ENCODE peak calls at places on chromosomes 6 and 20, in six cellular contexts. W is IMR-90, I is neuronal stem cell, S is H9, R is mesendoderm, X is H1. G is an unnamed sample.

GRCh38 chr6:149925253-149925973 is 2.5 kb upstream of the RAET1G start:
- DNase-seq in W (no peak), I (no peak), S (no peak), R (no peak), X (peak), G (peak)

GRCh38 chr20:59055302-59055701 is 12.7 kb upstream of the PRELID3B start:
- DNase-seq in W (peak), I (no peak), S (no peak), R (no peak), X (no peak), G (no peak)

GRCh38 chr20:17541996-17542395 is 10.8 kb upstream of the BFSP1 start:
- DNase-seq in W (peak), I (no peak), S (no peak), R (peak), X (no peak), G (peak)

GRCh38 chr6:126631343-126631742 is 291.4 kb downstream of the CENPW start:
- DNase-seq in W (no peak), I (no peak), S (no peak), R (no peak), X (no peak), G (no peak)

GRCh38 chr6:6588064-6588923 is at the start of gene LY86:
- DNase-seq in W (no peak), I (no peak), S (no peak), R (no peak), X (no peak), G (no peak)

GRCh38 chr20:2559641-2560040 is 23.3 kb downstream of the TMC2 start:
- DNase-seq in W (no peak), I (no peak), S (no peak), R (no peak), X (no peak), G (no peak)

GRCh38 chr6:46964716-46965519 is 43.2 kb upstream of the ADGRF5 start:
- DNase-seq in W (no peak), I (no peak), S (no peak), R (no peak), X (no peak), G (no peak)

GRCh38 chr6:71533939-71534379 is 245.3 kb downstream of the OGFRL1 start:
- DNase-seq in W (peak), I (no peak), S (no peak), R (no peak), X (no peak), G (peak)

GRCh38 chr6:100657678-100658330 is 193.1 kb upstream of the SIM1 start:
- DNase-seq in W (peak), I (no peak), S (no peak), R (no peak), X (no peak), G (peak)

GRCh38 chr6:145139451-145139850 is 595.9 kb downstream of the EPM2A start:
- DNase-seq in W (peak), I (peak), S (no peak), R (no peak), X (no peak), G (no peak)

GRCh38 chr6:151239603-151240035 is at the start of gene AKAP12:
- DNase-seq in W (peak), I (no peak), S (peak), R (peak), X (peak), G (no peak)

GRCh38 chr6:148317739-148318138 is 24.9 kb upstream of the SASH1 start:
- DNase-seq in W (no peak), I (no peak), S (no peak), R (no peak), X (no peak), G (peak)

GRCh38 chr6:105978113-105978512 is 108.0 kb upstream of the PRDM1 start:
- DNase-seq in W (peak), I (no peak), S (no peak), R (no peak), X (no peak), G (no peak)

GRCh38 chr6:119129968-119130484 is 51.6 kb upstream of the FAM184A start:
- DNase-seq in W (peak), I (no peak), S (no peak), R (no peak), X (no peak), G (peak)

GRCh38 chr6:149963212-149963461 is 606 bp upstream of the ULBP1 start:
- DNase-seq in W (peak), I (no peak), S (peak), R (peak), X (peak), G (peak)

GRCh38 chr20:61577065-61577464 is 325.0 kb downstream of the CDH4 start:
- DNase-seq in W (no peak), I (no peak), S (no peak), R (no peak), X (no peak), G (no peak)

GRCh38 chr6:24489881-24490280 is 503 bp upstream of the GPLD1 start:
- DNase-seq in W (peak), I (no peak), S (no peak), R (no peak), X (no peak), G (no peak)

GRCh38 chr20:46122071-46122470 is 4.0 kb downstream of the CD40 start:
- DNase-seq in W (peak), I (no peak), S (no peak), R (no peak), X (no peak), G (peak)

GRCh38 chr6:56091159-56091869 is 156.1 kb downstream of the COL21A1 start:
- DNase-seq in W (peak), I (no peak), S (no peak), R (no peak), X (no peak), G (no peak)

GRCh38 chr6:120354452-120355098 is 979.7 kb downstream of the TBC1D32 start:
- DNase-seq in W (no peak), I (no peak), S (no peak), R (peak), X (no peak), G (peak)

GRCh38 chr6:152630832-152631231 is 6.3 kb downstream of the SYNE1 start:
- DNase-seq in W (no peak), I (no peak), S (no peak), R (no peak), X (no peak), G (no peak)

GRCh38 chr6:152635949-152636674 is 1.1 kb downstream of the SYNE1 start:
- DNase-seq in W (peak), I (peak), S (peak), R (peak), X (peak), G (no peak)

GRCh38 chr6:152631376-152631775 is 5.8 kb downstream of the SYNE1 start:
- DNase-seq in W (no peak), I (no peak), S (no peak), R (no peak), X (no peak), G (no peak)

GRCh38 chr6:152634773-152635172 is 2.4 kb downstream of the SYNE1 start:
- DNase-seq in W (no peak), I (no peak), S (no peak), R (no peak), X (no peak), G (no peak)

GRCh38 chr6:152632383-152632782 is 4.8 kb downstream of the SYNE1 start:
- DNase-seq in W (no peak), I (no peak), S (no peak), R (no peak), X (no peak), G (no peak)
- H3K9ac ChIP-seq in W (no peak), I (no peak), S (no peak), R (no peak), X (no peak), G (no peak)

GRCh38 chr6:82246802-82247633 is 526 bp downstream of the IBTK start:
- DNase-seq in W (peak), I (peak), S (peak), R (peak), X (no peak), G (peak)
- H2BK120ac ChIP-seq in W (peak), I (no peak), S (peak), R (no peak), X (no peak), G (peak)

DNA sequence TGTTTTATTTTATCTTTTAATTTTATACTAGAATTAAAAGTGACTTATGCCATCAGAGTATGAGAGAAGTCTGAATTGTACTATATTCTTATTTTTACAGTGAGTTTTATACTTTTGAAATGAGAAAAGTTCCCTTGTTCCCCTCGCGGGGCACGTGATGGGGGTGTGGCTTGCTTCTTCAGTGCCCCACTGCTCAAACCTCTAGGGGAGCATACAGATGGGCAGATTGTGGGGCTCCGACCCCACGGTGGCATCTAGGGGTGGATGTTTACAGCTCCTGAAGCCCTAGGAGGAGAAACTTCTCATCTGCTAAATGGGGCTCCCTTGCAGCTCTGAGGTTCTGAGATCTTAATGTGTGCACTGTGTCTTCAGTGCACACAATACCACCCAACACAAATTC is 11.9 kb upstream of the MAS1L start:
- DNase-seq in W (no peak), I (no peak), S (no peak), R (no peak), X (peak), G (no peak)
- H3K23ac ChIP-seq in W (no peak), I (no peak), S (no peak), R (no peak), X (no peak), G (no peak)

DNA sequence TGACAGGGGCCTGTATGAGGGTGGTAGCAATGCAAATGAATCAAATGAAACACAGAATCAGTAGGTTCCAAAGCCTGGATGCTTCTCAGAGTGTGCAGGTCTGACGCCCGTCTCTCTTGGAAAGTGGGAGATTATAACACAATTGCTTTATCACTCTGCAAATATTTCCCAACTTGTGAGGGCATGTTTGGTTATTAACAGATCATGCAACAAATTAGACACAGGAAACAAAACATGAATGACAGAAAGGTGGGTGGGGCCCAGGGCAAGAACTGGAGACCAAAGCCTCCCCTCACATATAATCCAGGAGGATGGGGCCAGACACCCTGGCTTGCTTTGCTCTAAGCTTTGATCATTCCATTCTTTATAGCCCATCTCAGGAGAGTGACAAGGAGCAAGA is 108.6 kb upstream of the MRPS10 start:
- DNase-seq in W (no peak), I (no peak), S (no peak), R (no peak), X (no peak), G (no peak)
- H3K9ac ChIP-seq in W (no peak), I (no peak), S (no peak), R (no peak), X (no peak), G (no peak)

DNA sequence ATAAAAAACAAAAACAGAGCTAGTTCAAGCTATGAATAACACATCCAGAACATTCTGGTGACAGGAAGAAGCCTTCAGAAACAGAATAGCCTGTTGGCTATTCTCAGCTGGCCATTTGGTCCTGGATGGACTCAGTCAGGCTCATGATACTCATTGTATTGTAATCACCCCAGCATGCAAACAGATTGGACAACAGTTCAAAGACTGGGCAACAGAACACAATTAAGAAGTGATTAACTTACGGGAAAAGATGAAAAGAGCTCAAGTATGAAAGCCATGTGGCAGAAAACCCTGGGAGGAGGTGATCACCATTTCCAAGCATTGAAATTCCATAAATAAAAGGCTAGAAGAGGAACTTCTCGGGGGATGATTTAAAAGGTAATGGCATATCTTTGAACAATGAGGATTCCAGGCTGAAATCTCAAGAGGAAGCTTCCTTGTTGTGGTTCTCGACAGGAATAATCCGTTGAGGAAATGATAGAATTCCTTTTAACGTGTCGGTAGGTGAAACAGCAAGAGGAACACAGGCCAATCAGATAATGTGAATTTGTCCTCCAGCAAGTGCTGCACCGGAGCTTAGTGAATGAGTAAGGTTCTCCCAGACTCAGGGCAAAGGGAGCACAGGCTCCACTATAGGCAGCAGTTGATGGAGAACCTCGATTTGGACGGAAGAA is 172.4 kb downstream of the BCAS1 start:
- DNase-seq in W (no peak), I (no peak), S (no peak), R (peak), X (no peak), G (no peak)
- H2BK120ac ChIP-seq in W (peak), I (no peak), S (no peak), R (no peak), X (peak), G (no peak)

GRCh38 chr20:64256282-64256947 is 867 bp downstream of the PCMTD2 start:
- DNase-seq in W (peak), I (no peak), S (no peak), R (no peak), X (no peak), G (no peak)

GRCh38 chr20:64254156-64254555 is 1.4 kb upstream of the PCMTD2 start:
- DNase-seq in W (no peak), I (no peak), S (no peak), R (no peak), X (peak), G (no peak)

GRCh38 chr20:64254571-64255360 is 782 bp upstream of the PCMTD2 start:
- DNase-seq in W (no peak), I (no peak), S (no peak), R (peak), X (no peak), G (no peak)

GRCh38 chr20:64257107-64257757 is 1.7 kb downstream of the PCMTD2 start:
- DNase-seq in W (no peak), I (no peak), S (no peak), R (no peak), X (peak), G (no peak)

GRCh38 chr20:64255361-64256281 is at the start of gene PCMTD2:
- DNase-seq in W (peak), I (peak), S (peak), R (peak), X (peak), G (peak)
- H3K23ac ChIP-seq in W (peak), I (peak), S (no peak), R (no peak), X (no peak), G (no peak)

DNA sequence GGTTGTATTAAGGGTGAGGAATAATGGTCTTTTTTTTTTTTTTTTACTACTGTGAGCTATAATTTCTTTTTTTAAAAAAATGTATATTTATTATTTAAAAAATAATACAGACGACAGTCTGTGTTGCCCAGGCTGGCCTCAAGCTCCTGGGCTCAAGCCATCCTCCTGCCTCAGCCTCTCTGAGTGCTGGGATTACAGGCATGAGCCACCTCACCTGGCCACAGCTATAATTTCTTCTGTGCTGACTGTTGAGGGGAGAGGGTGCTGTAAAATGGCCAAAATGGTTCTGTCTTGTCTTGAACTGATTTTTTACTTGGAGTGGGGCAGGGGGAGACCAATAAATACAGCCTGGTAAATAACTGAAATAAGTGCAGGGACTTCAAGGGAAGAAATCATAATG is 3.6 kb downstream of the SRSF3 start:
- DNase-seq in W (no peak), I (no peak), S (no peak), R (no peak), X (no peak), G (no peak)
- H3K9ac ChIP-seq in W (peak), I (no peak), S (no peak), R (peak), X (no peak), G (no peak)

DNA sequence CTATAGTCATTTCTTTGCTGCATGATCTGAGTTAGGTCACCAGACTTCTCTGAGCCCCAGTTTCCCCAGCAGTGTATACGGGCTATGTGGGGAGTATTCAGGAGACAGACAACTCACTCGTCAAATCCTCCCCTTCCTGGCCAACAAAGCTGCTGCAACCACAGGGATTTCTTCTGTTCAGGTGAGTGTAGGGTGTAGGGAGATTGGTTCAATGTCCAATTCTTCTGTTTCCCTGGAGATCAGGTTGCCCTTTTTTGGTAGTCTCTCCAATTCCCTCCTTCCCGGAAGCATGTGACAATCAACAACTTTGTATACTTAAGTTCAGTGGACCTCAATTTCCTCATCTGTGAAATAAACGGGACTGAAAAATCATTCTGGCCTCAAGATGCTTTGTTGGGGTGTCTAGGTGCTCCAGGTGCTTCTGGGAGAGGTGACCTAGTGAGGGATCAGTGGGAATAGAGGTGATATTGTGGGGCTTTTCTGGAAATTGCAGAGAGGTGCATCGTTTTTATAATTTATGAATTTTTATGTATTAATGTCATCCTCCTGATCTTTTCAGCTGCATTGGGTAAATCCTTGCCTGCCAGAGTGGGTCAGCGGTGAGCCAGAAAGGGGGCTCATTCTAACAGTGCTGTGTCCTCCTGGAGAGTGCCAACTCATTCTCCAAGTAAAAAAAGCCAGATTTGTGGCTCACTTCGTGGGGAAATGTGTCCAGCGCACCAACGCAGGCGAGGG is 594 bp upstream of the CDKN1A start:
- DNase-seq in W (no peak), I (no peak), S (no peak), R (no peak), X (no peak), G (no peak)
- H2BK120ac ChIP-seq in W (peak), I (no peak), S (no peak), R (no peak), X (peak), G (peak)

G was measured in trophoblast cell.